ENCODE peak calls at places on chromosomes 7 and 10, in ten cellular contexts. One of them, this sample, is unnamed.

GRCh38 chr10:43671659-43672555 is 23.2 kb upstream of the ZNF32 start:
- DNase-seq in activated CD8-positive, alpha-beta memory T cell treated with anti-CD3 and anti-CD28 coated beads for 4 hours: no peak
- DNase-seq in NCI-H1092 treated with DMSO at 0.1 percent for 48 hours: peak
- DNase-seq in HTR-8/SVneo: peak
- DNase-seq in astrocyte of the hippocampus: peak
- DNase-seq in adrenal gland: peak
- DNase-seq in IMR-90: peak
- DNase-seq in PC-3: peak
- DNase-seq in fibroblast of mammary gland: peak
- DNase-seq in epithelial cell of prostate: no peak
- DNase-seq in this sample: peak

GRCh38 chr7:28181921-28182517 is 1.4 kb upstream of the JAZF1 start:
- DNase-seq in IMR-90: no peak
- DNase-seq in adrenal gland: peak
- DNase-seq in PC-3: no peak
- DNase-seq in HTR-8/SVneo: no peak
- DNase-seq in epithelial cell of prostate: no peak
- DNase-seq in NCI-H1092 treated with DMSO at 0.1 percent for 48 hours: peak
- DNase-seq in fibroblast of mammary gland: no peak
- DNase-seq in activated CD8-positive, alpha-beta memory T cell treated with anti-CD3 and anti-CD28 coated beads for 4 hours: no peak
- DNase-seq in astrocyte of the hippocampus: no peak
- DNase-seq in this sample: no peak

GRCh38 chr7:90835861-90836260 is 239.7 kb downstream of the CDK14 start:
- DNase-seq in fibroblast of mammary gland: no peak
- DNase-seq in HTR-8/SVneo: no peak
- DNase-seq in IMR-90: no peak
- DNase-seq in epithelial cell of prostate: no peak
- DNase-seq in activated CD8-positive, alpha-beta memory T cell treated with anti-CD3 and anti-CD28 coated beads for 4 hours: no peak
- DNase-seq in NCI-H1092 treated with DMSO at 0.1 percent for 48 hours: no peak
- DNase-seq in astrocyte of the hippocampus: no peak
- DNase-seq in PC-3: peak
- DNase-seq in adrenal gland: no peak
- DNase-seq in this sample: no peak

GRCh38 chr10:88347597-88348304 is 235.4 kb downstream of the RNLS start:
- DNase-seq in adrenal gland: no peak
- DNase-seq in fibroblast of mammary gland: no peak
- DNase-seq in NCI-H1092 treated with DMSO at 0.1 percent for 48 hours: no peak
- DNase-seq in activated CD8-positive, alpha-beta memory T cell treated with anti-CD3 and anti-CD28 coated beads for 4 hours: no peak
- DNase-seq in epithelial cell of prostate: no peak
- DNase-seq in HTR-8/SVneo: no peak
- DNase-seq in PC-3: no peak
- DNase-seq in astrocyte of the hippocampus: no peak
- DNase-seq in IMR-90: no peak
- DNase-seq in this sample: no peak

GRCh38 chr10:69961864-69962745 is 90.5 kb upstream of the MACROH2A2 start:
- DNase-seq in IMR-90: no peak
- DNase-seq in NCI-H1092 treated with DMSO at 0.1 percent for 48 hours: no peak
- DNase-seq in adrenal gland: peak
- DNase-seq in epithelial cell of prostate: no peak
- DNase-seq in PC-3: no peak
- DNase-seq in fibroblast of mammary gland: no peak
- DNase-seq in HTR-8/SVneo: no peak
- DNase-seq in astrocyte of the hippocampus: no peak
- DNase-seq in activated CD8-positive, alpha-beta memory T cell treated with anti-CD3 and anti-CD28 coated beads for 4 hours: no peak
- DNase-seq in this sample: no peak

GRCh38 chr7:153590571-153590970 is 461.6 kb upstream of the DPP6 start:
- DNase-seq in epithelial cell of prostate: no peak
- DNase-seq in HTR-8/SVneo: no peak
- DNase-seq in NCI-H1092 treated with DMSO at 0.1 percent for 48 hours: no peak
- DNase-seq in adrenal gland: no peak
- DNase-seq in PC-3: peak
- DNase-seq in activated CD8-positive, alpha-beta memory T cell treated with anti-CD3 and anti-CD28 coated beads for 4 hours: no peak
- DNase-seq in IMR-90: no peak
- DNase-seq in astrocyte of the hippocampus: no peak
- DNase-seq in fibroblast of mammary gland: no peak
- DNase-seq in this sample: no peak

GRCh38 chr10:86647773-86648705 is 6.3 kb upstream of the OPN4 start:
- DNase-seq in PC-3: peak
- DNase-seq in epithelial cell of prostate: no peak
- DNase-seq in HTR-8/SVneo: peak
- DNase-seq in adrenal gland: peak
- DNase-seq in fibroblast of mammary gland: no peak
- DNase-seq in NCI-H1092 treated with DMSO at 0.1 percent for 48 hours: no peak
- DNase-seq in activated CD8-positive, alpha-beta memory T cell treated with anti-CD3 and anti-CD28 coated beads for 4 hours: no peak
- DNase-seq in astrocyte of the hippocampus: no peak
- DNase-seq in IMR-90: no peak
- DNase-seq in this sample: no peak

GRCh38 chr7:90188281-90188680 is 23.3 kb upstream of the STEAP2 start:
- DNase-seq in fibroblast of mammary gland: no peak
- DNase-seq in epithelial cell of prostate: no peak
- DNase-seq in astrocyte of the hippocampus: no peak
- DNase-seq in NCI-H1092 treated with DMSO at 0.1 percent for 48 hours: no peak
- DNase-seq in activated CD8-positive, alpha-beta memory T cell treated with anti-CD3 and anti-CD28 coated beads for 4 hours: no peak
- DNase-seq in adrenal gland: no peak
- DNase-seq in PC-3: no peak
- DNase-seq in HTR-8/SVneo: no peak
- DNase-seq in IMR-90: no peak
- DNase-seq in this sample: no peak

GRCh38 chr7:133977409-133978274 is 149.5 kb upstream of the LRGUK start:
- DNase-seq in IMR-90: no peak
- DNase-seq in NCI-H1092 treated with DMSO at 0.1 percent for 48 hours: no peak
- DNase-seq in epithelial cell of prostate: no peak
- DNase-seq in astrocyte of the hippocampus: peak
- DNase-seq in activated CD8-positive, alpha-beta memory T cell treated with anti-CD3 and anti-CD28 coated beads for 4 hours: no peak
- DNase-seq in adrenal gland: no peak
- DNase-seq in fibroblast of mammary gland: no peak
- DNase-seq in PC-3: peak
- DNase-seq in HTR-8/SVneo: no peak
- DNase-seq in this sample: no peak

GRCh38 chr10:50469778-50470193 is 154.0 kb downstream of the SGMS1 start:
- DNase-seq in epithelial cell of prostate: no peak
- DNase-seq in NCI-H1092 treated with DMSO at 0.1 percent for 48 hours: no peak
- DNase-seq in IMR-90: no peak
- DNase-seq in HTR-8/SVneo: no peak
- DNase-seq in activated CD8-positive, alpha-beta memory T cell treated with anti-CD3 and anti-CD28 coated beads for 4 hours: no peak
- DNase-seq in astrocyte of the hippocampus: no peak
- DNase-seq in PC-3: peak
- DNase-seq in adrenal gland: no peak
- DNase-seq in fibroblast of mammary gland: no peak
- DNase-seq in this sample: no peak

GRCh38 chr7:157437519-157438061 is 100.8 kb downstream of the DNAJB6 start:
- DNase-seq in HTR-8/SVneo: no peak
- DNase-seq in astrocyte of the hippocampus: no peak
- DNase-seq in NCI-H1092 treated with DMSO at 0.1 percent for 48 hours: no peak
- DNase-seq in IMR-90: no peak
- DNase-seq in PC-3: no peak
- DNase-seq in epithelial cell of prostate: no peak
- DNase-seq in fibroblast of mammary gland: no peak
- DNase-seq in activated CD8-positive, alpha-beta memory T cell treated with anti-CD3 and anti-CD28 coated beads for 4 hours: no peak
- DNase-seq in adrenal gland: no peak
- DNase-seq in this sample: no peak

GRCh38 chr10:33026422-33026821 is 68.4 kb upstream of the ITGB1 start:
- DNase-seq in IMR-90: no peak
- DNase-seq in HTR-8/SVneo: no peak
- DNase-seq in adrenal gland: no peak
- DNase-seq in astrocyte of the hippocampus: no peak
- DNase-seq in epithelial cell of prostate: no peak
- DNase-seq in NCI-H1092 treated with DMSO at 0.1 percent for 48 hours: no peak
- DNase-seq in fibroblast of mammary gland: no peak
- DNase-seq in PC-3: no peak
- DNase-seq in activated CD8-positive, alpha-beta memory T cell treated with anti-CD3 and anti-CD28 coated beads for 4 hours: no peak
- DNase-seq in this sample: no peak

GRCh38 chr7:134724606-134725005 is 54.8 kb upstream of the CALD1 start:
- DNase-seq in IMR-90: peak
- DNase-seq in adrenal gland: no peak
- DNase-seq in epithelial cell of prostate: no peak
- DNase-seq in HTR-8/SVneo: peak
- DNase-seq in PC-3: peak
- DNase-seq in astrocyte of the hippocampus: peak
- DNase-seq in activated CD8-positive, alpha-beta memory T cell treated with anti-CD3 and anti-CD28 coated beads for 4 hours: no peak
- DNase-seq in fibroblast of mammary gland: peak
- DNase-seq in NCI-H1092 treated with DMSO at 0.1 percent for 48 hours: no peak
- DNase-seq in this sample: peak

GRCh38 chr7:79176859-79177477 is 276.5 kb downstream of the MAGI2 start:
- DNase-seq in epithelial cell of prostate: no peak
- DNase-seq in NCI-H1092 treated with DMSO at 0.1 percent for 48 hours: peak
- DNase-seq in fibroblast of mammary gland: peak
- DNase-seq in HTR-8/SVneo: peak
- DNase-seq in astrocyte of the hippocampus: peak
- DNase-seq in IMR-90: peak
- DNase-seq in PC-3: peak
- DNase-seq in activated CD8-positive, alpha-beta memory T cell treated with anti-CD3 and anti-CD28 coated beads for 4 hours: no peak
- DNase-seq in adrenal gland: no peak
- DNase-seq in this sample: peak

GRCh38 chr10:131198843-131199242 is 112.7 kb downstream of the TCERG1L start:
- DNase-seq in IMR-90: no peak
- DNase-seq in epithelial cell of prostate: no peak
- DNase-seq in astrocyte of the hippocampus: no peak
- DNase-seq in adrenal gland: no peak
- DNase-seq in NCI-H1092 treated with DMSO at 0.1 percent for 48 hours: no peak
- DNase-seq in fibroblast of mammary gland: no peak
- DNase-seq in HTR-8/SVneo: no peak
- DNase-seq in PC-3: no peak
- DNase-seq in activated CD8-positive, alpha-beta memory T cell treated with anti-CD3 and anti-CD28 coated beads for 4 hours: no peak
- DNase-seq in this sample: no peak

GRCh38 chr7:15687645-15688025 is 1.2 kb upstream of the MEOX2 start:
- DNase-seq in astrocyte of the hippocampus: no peak
- DNase-seq in NCI-H1092 treated with DMSO at 0.1 percent for 48 hours: peak
- DNase-seq in PC-3: no peak
- DNase-seq in epithelial cell of prostate: no peak
- DNase-seq in IMR-90: no peak
- DNase-seq in fibroblast of mammary gland: no peak
- DNase-seq in HTR-8/SVneo: no peak
- DNase-seq in adrenal gland: no peak
- DNase-seq in activated CD8-positive, alpha-beta memory T cell treated with anti-CD3 and anti-CD28 coated beads for 4 hours: no peak
- DNase-seq in this sample: peak

GRCh38 chr10:122089343-122090015 is 100.5 kb downstream of the TACC2 start:
- DNase-seq in epithelial cell of prostate: peak
- DNase-seq in activated CD8-positive, alpha-beta memory T cell treated with anti-CD3 and anti-CD28 coated beads for 4 hours: no peak
- DNase-seq in HTR-8/SVneo: no peak
- DNase-seq in IMR-90: no peak
- DNase-seq in adrenal gland: no peak
- DNase-seq in NCI-H1092 treated with DMSO at 0.1 percent for 48 hours: no peak
- DNase-seq in fibroblast of mammary gland: no peak
- DNase-seq in astrocyte of the hippocampus: no peak
- DNase-seq in PC-3: peak
- DNase-seq in this sample: peak

GRCh38 chr10:100983868-100984669 is 3.2 kb downstream of the MRPL43 start:
- DNase-seq in fibroblast of mammary gland: no peak
- DNase-seq in adrenal gland: no peak
- DNase-seq in PC-3: no peak
- DNase-seq in IMR-90: no peak
- DNase-seq in activated CD8-positive, alpha-beta memory T cell treated with anti-CD3 and anti-CD28 coated beads for 4 hours: no peak
- DNase-seq in epithelial cell of prostate: no peak
- DNase-seq in astrocyte of the hippocampus: no peak
- DNase-seq in HTR-8/SVneo: no peak
- DNase-seq in NCI-H1092 treated with DMSO at 0.1 percent for 48 hours: no peak
- DNase-seq in this sample: no peak

GRCh38 chr7:134420509-134421125 is 38.3 kb downstream of the AKR1B1 start:
- DNase-seq in IMR-90: peak
- DNase-seq in adrenal gland: peak
- DNase-seq in epithelial cell of prostate: no peak
- DNase-seq in fibroblast of mammary gland: peak
- DNase-seq in NCI-H1092 treated with DMSO at 0.1 percent for 48 hours: peak
- DNase-seq in activated CD8-positive, alpha-beta memory T cell treated with anti-CD3 and anti-CD28 coated beads for 4 hours: no peak
- DNase-seq in PC-3: peak
- DNase-seq in astrocyte of the hippocampus: peak
- DNase-seq in HTR-8/SVneo: peak
- DNase-seq in this sample: peak

GRCh38 chr7:77281780-77282478 is 82.3 kb upstream of the FGL2 start:
- DNase-seq in activated CD8-positive, alpha-beta memory T cell treated with anti-CD3 and anti-CD28 coated beads for 4 hours: no peak
- DNase-seq in astrocyte of the hippocampus: peak
- DNase-seq in adrenal gland: no peak
- DNase-seq in epithelial cell of prostate: no peak
- DNase-seq in NCI-H1092 treated with DMSO at 0.1 percent for 48 hours: no peak
- DNase-seq in PC-3: no peak
- DNase-seq in fibroblast of mammary gland: no peak
- DNase-seq in IMR-90: no peak
- DNase-seq in HTR-8/SVneo: no peak
- DNase-seq in this sample: peak

This sample was measured in left kidney.